ENCODE peak calls at places on chromosomes 16 and 17, in five cellular contexts. L is AG04450, V is heart right ventricle, O is cardiac fibroblast, D is gastrocnemius medialis. X is an unnamed sample.

GRCh38 chr17:68296217-68297140 is 5.2 kb downstream of the ARSG start:
- DNase-seq in L (no peak), V (no peak), O (no peak), D (no peak), X (no peak)

GRCh38 chr16:10839271-10839661 is 20.7 kb upstream of the TVP23A start:
- DNase-seq in L (no peak), V (no peak), O (no peak), D (no peak), X (no peak)

GRCh38 chr17:31537558-31537957 is 146.1 kb downstream of the RAB11FIP4 start:
- DNase-seq in L (no peak), V (no peak), O (no peak), D (no peak), X (no peak)

GRCh38 chr17:80656590-80656989 is 112.0 kb downstream of the RPTOR start:
- DNase-seq in L (no peak), V (no peak), O (no peak), D (no peak), X (no peak)

GRCh38 chr16:24568392-24568791 is 29.0 kb downstream of the RBBP6 start:
- DNase-seq in L (no peak), V (no peak), O (peak), D (no peak), X (no peak)

GRCh38 chr17:65902165-65902564 is 289.8 kb downstream of the CEP112 start:
- DNase-seq in L (no peak), V (no peak), O (no peak), D (no peak), X (no peak)

GRCh38 chr17:64771980-64772844 is 110.1 kb upstream of the SMURF2 start:
- DNase-seq in L (no peak), V (no peak), O (no peak), D (no peak), X (no peak)

GRCh38 chr17:77410470-77410869 is 269.7 kb downstream of the SEC14L1 start:
- DNase-seq in L (no peak), V (no peak), O (no peak), D (no peak), X (no peak)

GRCh38 chr16:16116841-16117240 is 106.5 kb downstream of the ABCC6 start:
- DNase-seq in L (no peak), V (no peak), O (no peak), D (no peak), X (no peak)

GRCh38 chr16:23469814-23470213 is 16.8 kb upstream of the COG7 start:
- DNase-seq in L (no peak), V (no peak), O (peak), D (peak), X (no peak)

GRCh38 chr16:24834459-24835335 is 11.1 kb upstream of the SLC5A11 start:
- DNase-seq in L (no peak), V (no peak), O (peak), D (no peak), X (peak)

GRCh38 chr17:82031303-82031884 is at the start of gene RAC3:
- DNase-seq in L (no peak), V (no peak), O (no peak), D (no peak), X (no peak)

GRCh38 chr16:71778780-71779179 is 29.9 kb downstream of the AP1G1 start:
- DNase-seq in L (no peak), V (no peak), O (no peak), D (no peak), X (no peak)

GRCh38 chr16:56193951-56194726 is 2.9 kb downstream of the GNAO1 start:
- DNase-seq in L (no peak), V (peak), O (peak), D (peak), X (peak)

GRCh38 chr16:78127130-78127529 is 27.7 kb downstream of the WWOX start:
- DNase-seq in L (no peak), V (no peak), O (peak), D (no peak), X (peak)

GRCh38 chr17:50764860-50765259 is 2.5 kb downstream of the ANKRD40CL start:
- DNase-seq in L (no peak), V (no peak), O (no peak), D (no peak), X (no peak)

GRCh38 chr17:29155235-29155965 is 24.8 kb downstream of the MYO18A start:
- DNase-seq in L (no peak), V (no peak), O (peak), D (no peak), X (no peak)

GRCh38 chr17:13212861-13213260 is 195.0 kb upstream of the ELAC2 start:
- DNase-seq in L (no peak), V (no peak), O (no peak), D (no peak), X (no peak)

GRCh38 chr17:50255766-50256480 is 18.3 kb upstream of the TMEM92 start:
- DNase-seq in L (no peak), V (no peak), O (no peak), D (no peak), X (no peak)

GRCh38 chr16:29811170-29811895 is 660 bp upstream of the PRRT2 start:
- DNase-seq in L (peak), V (peak), O (peak), D (peak), X (peak)

GRCh38 chr17:66548659-66549311 is 246.4 kb downstream of the PRKCA start:
- DNase-seq in L (no peak), V (no peak), O (no peak), D (no peak), X (no peak)

GRCh38 chr16:48811478-48811877 is 201.5 kb upstream of the N4BP1 start:
- DNase-seq in L (no peak), V (no peak), O (no peak), D (no peak), X (no peak)

GRCh38 chr16:12546918-12547607 is 256.6 kb downstream of the CPPED1 start:
- DNase-seq in L (no peak), V (no peak), O (no peak), D (no peak), X (no peak)

GRCh38 chr16:81384006-81384405 is 60.6 kb upstream of the CMIP start:
- DNase-seq in L (no peak), V (no peak), O (peak), D (no peak), X (peak)

GRCh38 chr16:52742608-52743007 is 195.7 kb upstream of the TOX3 start:
- DNase-seq in L (no peak), V (no peak), O (no peak), D (no peak), X (no peak)

GRCh38 chr17:50071692-50072091 is 15.8 kb downstream of the ITGA3 start:
- DNase-seq in L (no peak), V (no peak), O (no peak), D (no peak), X (no peak)

GRCh38 chr17:72295916-72296315 is 175.1 kb downstream of the SOX9 start:
- DNase-seq in L (no peak), V (no peak), O (no peak), D (no peak), X (no peak)

GRCh38 chr17:77354721-77355455 is 214.1 kb downstream of the SEC14L1 start:
- DNase-seq in L (peak), V (peak), O (peak), D (peak), X (no peak)

GRCh38 chr17:42310281-42311156 is 22.2 kb downstream of the STAT5A start:
- DNase-seq in L (no peak), V (no peak), O (no peak), D (no peak), X (no peak)

GRCh38 chr17:60743812-60744211 is 66.2 kb downstream of the BCAS3 start:
- DNase-seq in L (peak), V (no peak), O (peak), D (no peak), X (peak)

GRCh38 chr17:43409131-43409530 is 10.3 kb downstream of the ARL4D start:
- DNase-seq in L (no peak), V (no peak), O (no peak), D (no peak), X (no peak)

DNA sequence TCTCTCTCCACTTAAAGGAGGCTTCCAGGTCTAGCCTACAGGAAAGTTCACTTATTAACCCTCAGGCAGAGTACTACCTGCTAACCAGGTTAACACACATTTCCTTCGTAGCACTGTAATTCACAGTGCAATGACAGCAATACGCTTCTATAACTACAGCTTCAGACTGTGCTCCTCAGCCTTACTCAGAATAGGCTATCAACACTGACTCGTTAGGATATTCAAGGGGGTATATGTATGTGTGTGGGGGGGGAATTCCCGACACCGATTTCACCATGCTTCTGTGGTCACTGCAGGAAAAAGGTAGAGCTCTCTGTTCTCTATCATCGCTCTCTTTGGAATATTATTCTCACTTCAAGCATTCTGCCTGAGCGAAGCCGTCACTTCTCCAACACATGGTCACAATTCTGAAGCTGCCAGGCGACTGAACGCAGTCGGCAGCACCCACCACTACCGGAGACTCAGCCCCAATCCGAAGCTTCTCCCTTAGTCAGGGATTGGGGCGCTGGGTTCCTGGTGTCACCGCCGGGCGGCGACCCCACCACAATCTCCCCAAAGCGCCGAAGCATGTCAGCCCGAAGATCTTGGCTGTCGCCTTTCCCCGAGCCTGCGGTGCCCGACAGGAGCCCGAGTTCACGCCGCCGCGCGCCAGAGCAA is 599 bp downstream of the GGA3 start:
- DNase-seq in L (no peak), V (no peak), O (peak), D (no peak), X (no peak)
- TF ChIP-seq CTCF in L (no peak), V (no peak), O (no peak), D (no peak), X (peak)

DNA sequence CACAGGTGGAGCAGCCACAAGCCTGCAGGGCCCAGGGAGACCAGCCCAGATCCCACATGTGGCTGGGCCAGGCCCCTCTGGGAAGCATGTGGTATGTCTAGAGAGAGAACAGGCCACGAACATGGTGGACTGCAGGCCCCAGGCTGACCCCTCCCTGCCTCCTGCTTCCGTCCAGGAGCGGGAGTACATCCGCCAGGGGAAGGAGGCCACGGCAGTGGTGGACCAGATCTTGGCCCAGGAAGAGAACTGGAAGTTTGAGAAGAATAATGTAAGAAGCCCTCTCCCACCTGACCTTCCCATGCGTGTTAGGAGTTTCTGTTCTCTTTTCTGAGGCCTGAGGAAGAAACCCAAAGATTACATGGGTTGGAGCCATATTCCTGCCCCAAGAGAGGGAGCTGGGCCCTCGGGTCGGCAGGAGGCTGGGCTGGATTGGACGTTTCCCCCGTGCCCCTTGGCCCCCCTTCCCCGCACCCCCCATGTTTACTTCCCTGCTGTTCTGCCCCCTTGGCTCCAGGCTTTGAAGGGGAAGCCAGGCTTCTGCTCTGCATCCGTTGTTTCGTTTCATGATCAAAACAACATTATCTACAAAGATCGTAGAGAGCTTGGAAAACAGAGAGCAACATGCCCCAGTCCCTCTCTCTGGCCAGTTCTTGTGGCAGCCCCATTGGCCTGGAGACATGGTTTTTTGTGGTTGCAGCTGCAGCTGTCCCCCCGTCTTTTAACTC is 5.7 kb upstream of the TCAP start:
- DNase-seq in L (no peak), V (no peak), O (no peak), D (no peak), X (no peak)
- H3K4me3 ChIP-seq in L (no peak), V (no peak), O (no peak), D (no peak), X (no peak)

DNA sequence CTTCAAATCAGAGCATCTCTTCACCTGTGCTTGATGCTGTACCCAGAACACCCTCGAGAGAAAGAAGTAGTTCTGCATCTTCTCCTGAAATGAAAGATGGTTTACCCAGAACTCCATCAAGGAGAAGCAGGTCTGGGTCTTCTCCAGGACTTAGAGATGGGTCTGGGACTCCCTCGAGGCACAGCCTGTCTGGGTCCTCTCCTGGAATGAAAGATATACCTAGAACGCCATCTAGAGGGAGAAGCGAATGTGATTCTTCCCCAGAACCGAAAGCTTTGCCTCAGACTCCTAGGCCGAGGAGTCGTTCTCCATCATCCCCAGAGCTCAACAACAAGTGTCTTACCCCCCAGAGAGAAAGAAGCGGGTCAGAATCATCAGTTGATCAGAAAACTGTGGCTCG is 12.3 kb downstream of the SRRM2 start:
- DNase-seq in L (no peak), V (no peak), O (no peak), D (no peak), X (no peak)
- TF ChIP-seq CTCF in L (no peak), V (no peak), O (no peak), D (no peak), X (no peak)

DNA sequence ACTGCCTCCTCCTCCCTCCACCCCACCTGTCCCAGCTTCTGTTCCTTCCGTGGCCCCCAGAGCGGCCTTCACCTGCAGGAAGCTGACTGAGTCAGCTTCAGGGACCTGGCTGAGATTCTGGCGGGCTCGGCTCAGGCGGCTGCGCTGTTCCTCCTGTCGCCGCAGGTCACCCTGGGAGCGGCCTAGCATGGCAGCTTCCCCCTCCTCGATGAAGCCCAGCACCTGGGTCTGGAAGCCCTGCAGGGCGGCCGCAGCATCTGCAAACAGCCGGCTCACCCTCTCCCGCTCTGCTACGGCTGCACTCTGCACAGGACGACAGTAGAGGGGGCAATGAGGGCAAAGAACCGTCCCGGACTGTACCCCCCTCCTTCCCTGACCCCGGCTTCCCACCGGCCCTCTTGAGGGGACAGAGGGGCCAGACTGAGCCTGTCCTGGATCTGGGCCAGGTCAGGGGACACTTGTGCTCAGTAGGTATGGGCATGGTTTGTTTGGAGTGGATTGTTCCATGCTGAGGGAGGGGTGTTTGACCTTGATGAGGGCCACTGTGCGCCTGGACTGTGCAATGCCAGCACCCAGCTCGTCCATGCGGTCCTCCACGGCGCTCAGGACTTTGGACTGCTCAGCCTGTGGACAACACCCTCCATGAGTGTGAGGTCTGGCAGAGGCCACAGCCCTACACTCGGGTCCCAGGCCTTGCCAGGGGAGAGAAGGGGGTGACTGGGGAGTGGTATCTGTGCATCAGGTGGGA is 2.0 kb downstream of the TRIM47 start:
- DNase-seq in L (no peak), V (no peak), O (no peak), D (peak), X (no peak)
- H3K4me3 ChIP-seq in L (peak), V (peak), O (peak), D (peak), X (peak)

GRCh38 chr16:50643192-50643591 is 37.9 kb downstream of the SNX20 start:
- DNase-seq in L (no peak), V (no peak), O (no peak), D (no peak), X (no peak)

GRCh38 chr16:50645858-50646257 is 35.3 kb downstream of the SNX20 start:
- DNase-seq in L (no peak), V (no peak), O (no peak), D (no peak), X (no peak)

GRCh38 chr16:50644245-50644644 is 36.9 kb downstream of the SNX20 start:
- DNase-seq in L (no peak), V (no peak), O (no peak), D (no peak), X (no peak)

GRCh38 chr16:50646345-50646744 is 34.8 kb downstream of the SNX20 start:
- DNase-seq in L (no peak), V (no peak), O (no peak), D (no peak), X (no peak)

DNA sequence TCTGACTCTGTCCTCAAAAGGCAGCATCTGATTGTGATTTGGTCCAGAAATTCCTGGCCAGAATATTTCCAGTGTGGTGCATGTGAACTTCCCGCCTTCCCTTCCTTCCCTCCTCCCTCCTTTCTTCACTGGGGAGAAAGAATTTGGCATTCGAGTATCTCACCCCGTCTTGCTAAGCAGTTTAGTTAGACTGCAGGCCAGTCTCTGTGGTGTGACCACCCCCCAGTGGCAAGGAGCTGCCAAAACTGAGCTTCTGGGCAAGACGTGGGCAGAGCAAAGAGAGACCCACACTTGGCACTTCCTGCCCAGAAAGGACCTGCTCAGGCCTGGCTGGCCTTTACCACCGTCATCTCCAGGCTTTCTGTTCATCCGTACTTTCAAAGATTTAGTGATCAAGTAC is 36.4 kb downstream of the SNX20 start:
- DNase-seq in L (no peak), V (no peak), O (peak), D (no peak), X (no peak)
- TF ChIP-seq CTCF in L (peak), V (peak), O (no peak), D (no peak), X (peak)

GRCh38 chr16:64993464-64993863 is 128.4 kb downstream of the CDH11 start:
- DNase-seq in L (no peak), V (no peak), O (no peak), D (no peak), X (no peak)

GRCh38 chr16:64983983-64984382 is 137.9 kb downstream of the CDH11 start:
- DNase-seq in L (peak), V (peak), O (peak), D (no peak), X (peak)

GRCh38 chr16:64990101-64990500 is 131.8 kb downstream of the CDH11 start:
- DNase-seq in L (no peak), V (no peak), O (no peak), D (no peak), X (no peak)

GRCh38 chr16:64991011-64991410 is 130.9 kb downstream of the CDH11 start:
- DNase-seq in L (no peak), V (no peak), O (no peak), D (no peak), X (no peak)

GRCh38 chr16:64989050-64989449 is 132.8 kb downstream of the CDH11 start:
- DNase-seq in L (no peak), V (no peak), O (no peak), D (no peak), X (no peak)
- H3K4me3 ChIP-seq in L (no peak), V (no peak), O (no peak), D (no peak), X (no peak)

DNA sequence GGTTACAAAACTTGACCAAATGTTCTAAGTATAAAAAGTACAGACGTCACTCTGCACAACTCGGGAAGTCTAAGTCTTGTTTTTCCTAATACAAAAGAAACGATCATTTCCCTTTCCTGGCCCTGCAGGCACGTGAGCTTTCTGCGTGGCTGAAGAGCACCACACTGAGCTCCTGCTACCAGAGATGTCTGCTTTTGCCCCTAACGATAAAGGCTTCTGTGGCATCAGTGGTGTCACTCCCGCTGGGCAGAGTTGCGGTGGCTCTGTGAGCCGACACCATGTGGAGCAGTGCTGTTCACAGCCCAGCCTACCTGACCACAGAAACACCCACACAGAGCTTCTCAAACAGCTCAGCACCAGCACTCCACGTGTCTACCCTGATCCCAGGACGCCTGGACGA is 20.5 kb downstream of the EMC8 start:
- DNase-seq in L (no peak), V (no peak), O (no peak), D (no peak), X (no peak)
- TF ChIP-seq CTCF in L (no peak), V (no peak), O (no peak), D (no peak), X (no peak)

GRCh38 chr17:40304464-40304863 is 4.5 kb upstream of the RARA start:
- DNase-seq in L (peak), V (no peak), O (peak), D (no peak), X (peak)
- H3K4me3 ChIP-seq in L (no peak), V (no peak), O (no peak), D (no peak), X (no peak)

GRCh38 chr16:352547-353403 is at the start of gene AXIN1:
- DNase-seq in L (peak), V (peak), O (peak), D (peak), X (peak)
- TF ChIP-seq CTCF in L (peak), V (peak), O (peak), D (peak), X (peak)